ENCODE peak calls at places on chromosomes 4 and X, in ten cellular contexts. W is left ventricle myocardium inferior, Q is MM.1S, J is GM12864, X is brain microvascular endothelial cell, D is AG04450, N is NB4, U is BJ, T is left lung, K is HepG2. Y is an unnamed sample.

GRCh38 chrX:28324306-28324705 is 262.9 kb upstream of the IL1RAPL1 start:
- DNase-seq in X (no peak), K (no peak), J (no peak), T (no peak), Q (no peak), W (no peak), U (no peak), D (no peak), N (no peak), Y (no peak)

GRCh38 chr4:125681240-125681639 is 366.5 kb downstream of the FAT4 start:
- DNase-seq in D (no peak), T (no peak), K (no peak), W (no peak), J (no peak), U (no peak), Q (no peak), X (no peak), N (no peak), Y (no peak)

GRCh38 chr4:92104506-92104905 is 199.3 kb upstream of the GRID2 start:
- DNase-seq in T (no peak), K (no peak), X (no peak), W (no peak), D (no peak), N (peak), J (no peak), U (no peak), Q (no peak), Y (no peak)

GRCh38 chr4:8647094-8647570 is 54.6 kb downstream of the CPZ start:
- DNase-seq in Q (no peak), J (no peak), K (no peak), U (no peak), X (no peak), D (no peak), T (no peak), N (no peak), W (no peak), Y (no peak)

GRCh38 chr4:52931238-52931637 is 69.1 kb downstream of the RASL11B start:
- DNase-seq in T (no peak), D (no peak), Q (no peak), J (no peak), K (no peak), U (no peak), W (no peak), N (no peak), X (no peak), Y (no peak)

GRCh38 chr4:13535708-13536361 is 8.5 kb downstream of the NKX3-2 start:
- DNase-seq in K (no peak), J (no peak), Q (peak), U (no peak), X (no peak), T (no peak), W (no peak), N (peak), D (no peak), Y (no peak)

GRCh38 chr4:100913685-100914084 is 395.9 kb upstream of the EMCN start:
- DNase-seq in U (no peak), J (no peak), T (no peak), Q (no peak), N (peak), W (no peak), X (no peak), K (no peak), D (no peak), Y (no peak)

GRCh38 chr4:97110506-97110905 is 1032.8 kb downstream of the STPG2 start:
- DNase-seq in W (no peak), T (no peak), D (no peak), Q (no peak), N (no peak), J (no peak), U (no peak), K (no peak), X (no peak), Y (no peak)

GRCh38 chr4:3111461-3111860 is 37.0 kb downstream of the HTT start:
- DNase-seq in D (no peak), N (no peak), Q (no peak), K (no peak), U (no peak), T (no peak), X (peak), W (no peak), J (no peak), Y (no peak)

GRCh38 chr4:101269682-101270081 is 77.6 kb downstream of the PPP3CA start:
- DNase-seq in Q (no peak), K (no peak), D (no peak), U (no peak), J (no peak), T (no peak), X (no peak), N (no peak), W (no peak), Y (no peak)

GRCh38 chr4:11623726-11624037 is 195.0 kb upstream of the HS3ST1 start:
- DNase-seq in N (peak), J (no peak), T (no peak), X (no peak), U (no peak), W (peak), K (no peak), Q (peak), D (no peak), Y (no peak)

GRCh38 chrX:81354954-81355353 is 153.1 kb downstream of the SH3BGRL start:
- DNase-seq in D (no peak), J (no peak), W (no peak), U (no peak), X (no peak), Q (no peak), K (no peak), N (no peak), T (no peak), Y (no peak)

GRCh38 chr4:156870166-156870565 is 101.4 kb downstream of the PDGFC start:
- DNase-seq in J (no peak), T (no peak), K (no peak), N (no peak), U (no peak), W (no peak), X (no peak), Q (no peak), D (no peak), Y (no peak)

GRCh38 chr4:115356176-115356575 is 242.8 kb upstream of the NDST4 start:
- DNase-seq in N (no peak), T (no peak), D (no peak), W (no peak), K (no peak), X (no peak), Q (no peak), U (no peak), J (no peak), Y (no peak)

DNA sequence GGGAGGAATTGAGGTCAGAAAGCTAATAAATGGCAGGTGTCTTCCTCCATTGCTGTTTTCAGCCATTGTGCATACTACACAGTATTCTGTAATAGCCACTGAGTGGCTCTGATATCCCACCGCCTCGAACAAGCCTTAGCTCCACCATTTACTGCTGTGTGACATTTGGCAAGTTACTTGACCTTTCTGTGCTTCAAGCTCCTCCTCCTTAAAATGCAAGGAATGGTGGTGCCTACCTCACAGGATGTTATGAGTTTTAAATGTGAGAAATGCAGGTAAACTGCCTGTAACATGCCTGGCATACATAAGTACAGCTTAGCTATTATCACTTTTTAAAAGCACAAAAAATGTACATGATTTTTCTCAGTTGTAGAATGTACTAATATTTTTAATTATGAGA is 421.0 kb downstream of the MAPK10 start:
- DNase-seq in J (no peak), K (no peak), W (no peak), T (no peak), N (no peak), U (no peak), Q (no peak), X (no peak), D (no peak), Y (no peak)
- H3K4me3 ChIP-seq in J (no peak), K (no peak), W (no peak), T (no peak), N (no peak), U (no peak), Q (no peak), X (no peak), D (no peak), Y (no peak)

GRCh38 chrX:128973033-128973432 is 550.3 kb downstream of the SMARCA1 start:
- DNase-seq in U (no peak), J (no peak), D (no peak), K (no peak), T (no peak), W (no peak), N (no peak), Q (no peak), X (no peak), Y (no peak)

GRCh38 chrX:128975716-128976115 is 547.6 kb downstream of the SMARCA1 start:
- DNase-seq in J (no peak), X (no peak), K (peak), Q (peak), D (no peak), U (no peak), T (no peak), N (peak), W (no peak), Y (no peak)
- TF ChIP-seq CTCF in J (peak), X (peak), K (peak), Q (peak), D (no peak), U (no peak), T (peak), N (peak), W (peak), Y (peak)

GRCh38 chrX:120456973-120457372 is 12.1 kb downstream of the LAMP2 start:
- DNase-seq in W (no peak), J (no peak), D (no peak), U (no peak), K (no peak), N (peak), X (no peak), T (no peak), Q (peak), Y (no peak)

GRCh38 chrX:120462370-120462769 is 6.7 kb downstream of the LAMP2 start:
- DNase-seq in T (no peak), W (no peak), J (no peak), Q (no peak), U (no peak), N (peak), D (no peak), X (no peak), K (no peak), Y (no peak)

GRCh38 chrX:120453985-120454384 is 15.1 kb downstream of the LAMP2 start:
- DNase-seq in T (no peak), D (no peak), X (peak), W (no peak), U (no peak), N (no peak), Q (no peak), J (no peak), K (no peak), Y (no peak)

GRCh38 chrX:120459313-120459712 is 9.8 kb downstream of the LAMP2 start:
- DNase-seq in W (no peak), N (no peak), X (no peak), Q (no peak), T (no peak), D (no peak), K (no peak), U (no peak), J (no peak), Y (no peak)

GRCh38 chrX:120457766-120458180 is 11.3 kb downstream of the LAMP2 start:
- DNase-seq in U (peak), J (no peak), N (peak), K (no peak), X (peak), T (no peak), D (peak), Q (no peak), W (no peak), Y (peak)
- H3K4me3 ChIP-seq in U (no peak), J (no peak), N (peak), K (no peak), X (no peak), T (no peak), D (no peak), Q (no peak), W (no peak), Y (no peak)

GRCh38 chr4:25162566-25162965 is 2.3 kb upstream of the SEPSECS start:
- DNase-seq in J (no peak), U (no peak), N (no peak), D (no peak), W (no peak), K (no peak), X (no peak), Q (no peak), T (no peak), Y (no peak)

GRCh38 chr4:25158817-25159216 is 1.4 kb downstream of the SEPSECS start:
- DNase-seq in D (no peak), X (no peak), Q (no peak), W (no peak), N (peak), J (no peak), T (no peak), U (no peak), K (no peak), Y (no peak)

GRCh38 chr4:25161599-25161960 is 1.3 kb upstream of the SEPSECS start:
- DNase-seq in K (no peak), J (no peak), D (no peak), N (peak), Q (peak), T (no peak), X (no peak), W (no peak), U (no peak), Y (no peak)

GRCh38 chr4:25160714-25161598 is 707 bp upstream of the SEPSECS start:
- DNase-seq in N (peak), X (no peak), Q (no peak), W (no peak), T (no peak), K (peak), D (no peak), J (no peak), U (no peak), Y (no peak)

DNA sequence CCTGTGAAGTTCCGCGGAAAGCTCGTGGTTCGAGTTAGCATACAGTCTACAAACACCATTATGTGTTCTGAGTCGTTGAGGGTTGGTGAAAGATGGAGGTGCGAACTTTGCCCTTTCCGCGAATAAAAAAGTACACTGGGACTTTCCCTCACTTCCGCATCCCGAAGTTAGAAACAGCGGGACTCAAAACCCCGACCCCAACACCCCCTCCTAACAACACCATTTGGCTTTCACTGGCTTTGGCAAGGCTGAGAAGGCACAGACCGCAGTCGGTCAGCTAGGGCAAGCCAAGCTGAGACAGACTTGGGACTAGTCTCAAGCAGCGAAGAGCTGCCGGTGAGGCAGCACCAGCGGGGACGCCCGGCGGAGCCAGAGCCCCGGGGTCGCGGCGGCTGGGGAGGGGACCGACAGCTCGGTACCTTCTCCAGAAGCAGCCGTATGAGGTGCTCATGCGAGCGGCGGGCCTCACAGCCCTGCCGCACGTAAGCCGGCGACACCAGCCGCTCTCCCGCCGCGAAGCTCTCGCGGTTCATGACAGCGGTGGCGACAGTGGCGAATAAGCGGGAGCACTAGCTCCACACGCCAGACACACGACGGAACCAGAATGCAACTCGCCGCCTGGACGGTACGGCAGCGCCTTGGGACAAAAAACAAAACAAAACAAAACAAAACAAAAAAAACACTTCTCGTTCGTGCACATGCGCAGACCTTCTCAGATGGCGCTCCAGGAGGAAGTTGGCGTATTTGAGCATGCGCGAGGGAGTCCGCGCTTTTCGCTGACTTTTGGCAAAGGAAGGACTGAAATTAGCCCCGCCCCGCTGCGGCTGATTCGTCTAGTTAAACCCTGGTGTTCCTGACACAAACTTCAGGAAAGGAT is at the start of gene SEPSECS:
- DNase-seq in T (peak), K (peak), U (peak), J (peak), Q (peak), D (peak), W (peak), N (peak), X (peak), Y (peak)
- TF ChIP-seq CTCF in T (no peak), K (peak), U (no peak), J (no peak), Q (no peak), D (no peak), W (no peak), N (no peak), X (no peak), Y (no peak)

DNA sequence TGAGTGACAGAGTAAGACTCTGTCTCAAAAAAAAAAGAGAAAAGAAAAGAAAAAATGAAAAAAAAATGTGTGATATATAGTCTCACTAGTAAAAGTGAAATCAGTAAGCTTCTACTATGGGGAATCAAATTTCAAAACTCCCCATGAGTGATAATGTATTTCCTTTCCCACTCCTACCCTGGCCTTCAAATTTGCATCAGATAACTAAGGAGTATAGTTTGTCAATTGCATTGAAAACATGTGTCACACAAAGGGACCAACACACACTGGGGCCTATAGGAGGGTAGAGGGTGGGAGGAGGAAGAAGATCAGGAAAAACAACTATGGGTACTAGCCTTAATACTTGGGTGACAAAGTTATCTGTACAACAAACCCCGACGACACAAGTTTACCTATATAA is 118.4 kb downstream of the TSPAN7 start:
- DNase-seq in T (no peak), W (no peak), X (no peak), K (no peak), N (no peak), D (no peak), J (no peak), U (no peak), Q (no peak), Y (no peak)
- H3K4me3 ChIP-seq in T (no peak), W (no peak), X (no peak), K (no peak), N (no peak), D (no peak), J (no peak), U (no peak), Q (no peak), Y (no peak)

DNA sequence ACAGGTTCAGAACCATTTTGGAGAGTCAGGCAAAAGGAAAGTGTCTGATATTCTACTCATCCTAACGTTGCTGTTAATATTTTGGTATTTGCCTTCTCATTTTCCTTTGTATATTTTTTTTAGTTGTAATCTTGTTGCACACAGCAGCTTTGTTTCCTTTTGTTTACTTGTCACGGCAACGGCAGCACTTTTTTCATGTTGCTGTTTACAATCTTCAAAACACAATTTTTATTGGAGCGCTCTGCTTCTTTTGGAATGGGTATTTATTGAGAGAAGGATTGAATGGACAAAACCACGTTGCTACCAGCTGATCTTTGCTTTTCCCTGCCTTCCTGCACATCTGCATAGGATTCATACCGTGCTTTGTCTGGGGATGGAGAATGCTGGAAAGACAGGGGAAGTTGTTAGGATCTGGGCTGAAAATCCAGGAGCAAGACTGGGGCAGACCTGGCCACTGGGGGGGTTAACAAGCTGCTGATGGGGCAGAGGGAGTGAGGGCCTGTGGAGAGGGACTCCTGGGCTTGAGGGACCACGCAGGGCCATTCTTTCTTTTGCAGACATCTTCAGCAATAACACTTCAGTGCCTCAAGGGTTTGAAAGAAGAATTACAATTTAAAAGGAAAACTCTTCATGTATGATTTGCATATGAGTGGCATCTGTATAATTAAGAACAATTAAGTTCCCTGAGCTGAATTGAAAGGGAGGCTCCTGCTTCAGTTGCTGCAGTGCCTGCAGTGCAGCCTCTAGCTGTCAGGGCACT is 69.8 kb downstream of the TMEM131L start:
- DNase-seq in W (no peak), U (peak), J (no peak), D (no peak), Q (no peak), T (no peak), X (no peak), N (no peak), K (no peak), Y (no peak)
- TF ChIP-seq CTCF in W (no peak), U (peak), J (peak), D (no peak), Q (no peak), T (no peak), X (peak), N (no peak), K (peak), Y (no peak)

GRCh38 chr4:55186700-55187099 is 61.3 kb upstream of the KDR start:
- DNase-seq in U (no peak), T (no peak), N (no peak), D (no peak), K (no peak), X (no peak), W (no peak), J (no peak), Q (no peak), Y (no peak)

GRCh38 chr4:55186123-55186522 is 60.7 kb upstream of the KDR start:
- DNase-seq in Q (no peak), D (no peak), T (no peak), X (no peak), U (no peak), W (no peak), K (no peak), J (no peak), N (no peak), Y (no peak)

GRCh38 chr4:55181606-55182005 is 56.2 kb upstream of the KDR start:
- DNase-seq in J (no peak), X (peak), Q (no peak), T (no peak), U (no peak), D (no peak), N (no peak), K (no peak), W (no peak), Y (no peak)

GRCh38 chr4:55184600-55185523 is 59.5 kb upstream of the KDR start:
- DNase-seq in T (no peak), Q (peak), W (peak), X (peak), D (peak), N (peak), K (peak), U (no peak), J (peak), Y (peak)

DNA sequence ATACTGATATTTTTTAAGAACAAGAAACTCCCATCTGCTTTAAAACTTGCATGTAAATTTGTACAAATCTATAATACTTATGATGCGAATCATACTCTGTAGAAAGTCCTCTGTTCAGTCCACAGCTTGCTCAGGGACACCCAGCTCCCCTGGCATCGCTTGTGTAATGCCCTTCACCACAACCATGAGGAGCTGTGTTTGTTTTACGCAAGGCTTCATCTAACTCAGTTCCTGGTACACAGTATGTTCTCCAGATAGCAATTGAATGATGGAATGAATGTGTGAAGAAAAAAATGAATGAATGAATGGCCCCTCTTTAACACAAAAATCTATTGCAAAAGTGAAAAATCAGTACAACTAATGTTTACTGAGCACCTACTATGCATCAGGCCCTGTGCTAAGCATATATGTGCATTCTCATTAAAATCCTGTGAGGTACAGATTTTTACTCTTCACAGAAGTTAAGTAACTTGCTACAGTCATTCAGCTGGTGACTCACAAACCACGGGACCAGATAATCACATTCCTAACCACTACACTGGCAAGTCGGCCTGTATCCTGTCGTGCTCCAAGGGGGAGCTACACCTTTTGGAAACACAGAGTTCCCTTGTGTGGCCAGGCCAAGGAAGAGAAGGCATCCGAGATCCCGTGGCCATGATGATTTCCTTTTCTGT is 58.7 kb upstream of the KDR start:
- DNase-seq in Q (no peak), X (peak), N (no peak), J (no peak), T (no peak), W (no peak), D (peak), K (no peak), U (peak), Y (peak)
- H3K4me3 ChIP-seq in Q (no peak), X (no peak), N (no peak), J (no peak), T (no peak), W (no peak), D (no peak), K (no peak), U (no peak), Y (no peak)